ENCODE peak calls at places on chromosomes 4 and X, in seven cellular contexts. V, D, W, U, B, A and G are unnamed samples.

GRCh38 chr4:4762909-4763814 is 96.3 kb upstream of the MSX1 start:
- DNase-seq in W (peak), D (peak), B (peak), V (no peak), A (peak), U (no peak), G (no peak)

GRCh38 chrX:151346931-151347543 is 50.0 kb upstream of the VMA21 start:
- DNase-seq in A (no peak), B (no peak), V (no peak), U (no peak), W (no peak), D (no peak), G (no peak)

GRCh38 chr4:170853422-170854021 is 763.8 kb upstream of the AADAT start:
- DNase-seq in B (peak), A (no peak), V (no peak), D (peak), W (no peak), U (peak), G (no peak)

GRCh38 chrX:38768079-38768478 is 33.2 kb upstream of the MID1IP1 start:
- DNase-seq in B (peak), D (peak), W (no peak), A (peak), U (peak), V (no peak), G (no peak)

GRCh38 chrX:41043950-41044349 is 41.3 kb upstream of the USP9X start:
- DNase-seq in B (peak), W (no peak), A (no peak), U (no peak), D (peak), V (no peak), G (no peak)

GRCh38 chrX:47175588-47175980 is 18.0 kb upstream of the UBA1 start:
- DNase-seq in A (no peak), V (no peak), W (no peak), U (no peak), B (no peak), D (no peak), G (no peak)

GRCh38 chr4:154294951-154295350 is 196.6 kb downstream of the DCHS2 start:
- DNase-seq in D (no peak), V (no peak), U (peak), W (no peak), A (no peak), B (no peak), G (no peak)

GRCh38 chrX:6024204-6024603 is 204.5 kb downstream of the NLGN4X start:
- DNase-seq in B (peak), U (no peak), D (peak), W (peak), A (no peak), V (no peak), G (no peak)

GRCh38 chr4:88779431-88779830 is 81.8 kb upstream of the NAP1L5 start:
- DNase-seq in V (no peak), D (peak), A (no peak), U (no peak), W (peak), B (peak), G (no peak)

GRCh38 chr4:148299337-148299736 is 142.9 kb downstream of the NR3C2 start:
- DNase-seq in U (no peak), W (no peak), B (no peak), A (no peak), V (no peak), D (no peak), G (no peak)

GRCh38 chr4:16692493-16692892 is 206.0 kb downstream of the LDB2 start:
- DNase-seq in U (peak), B (no peak), V (no peak), W (no peak), D (peak), A (no peak), G (no peak)

GRCh38 chrX:130295519-130296314 is 27.0 kb upstream of the ZNF280C start:
- DNase-seq in V (no peak), B (no peak), U (no peak), D (peak), W (no peak), A (no peak), G (no peak)

GRCh38 chr4:74433043-74433442 is 11.9 kb upstream of the AREG start:
- DNase-seq in W (no peak), A (no peak), V (no peak), U (no peak), B (no peak), D (peak), G (no peak)